ENCODE peak calls at places on chromosome 10, in nine cellular contexts. One of them, this sample, is unnamed.

GRCh38 chr10:78754269-78755074 is 314.3 kb upstream of the ZMIZ1 start:
- DNase-seq in lower leg skin: no peak
- DNase-seq in testis: no peak
- DNase-seq in sigmoid colon: no peak
- DNase-seq in transverse colon: no peak
- DNase-seq in A549: no peak
- DNase-seq in gastrocnemius medialis: no peak
- DNase-seq in stomach: no peak
- DNase-seq in tibial nerve: no peak
- DNase-seq in this sample: peak

GRCh38 chr10:44385726-44386438 is 985 bp upstream of the CXCL12 start:
- DNase-seq in tibial nerve: no peak
- DNase-seq in sigmoid colon: peak
- DNase-seq in stomach: peak
- DNase-seq in testis: peak
- DNase-seq in transverse colon: no peak
- DNase-seq in gastrocnemius medialis: no peak
- DNase-seq in lower leg skin: peak
- DNase-seq in A549: no peak
- DNase-seq in this sample: peak

GRCh38 chr10:95454940-95455339 is 106.2 kb downstream of the SORBS1 start:
- DNase-seq in lower leg skin: no peak
- DNase-seq in stomach: no peak
- DNase-seq in testis: no peak
- DNase-seq in tibial nerve: no peak
- DNase-seq in A549: no peak
- DNase-seq in transverse colon: no peak
- DNase-seq in sigmoid colon: no peak
- DNase-seq in gastrocnemius medialis: no peak
- DNase-seq in this sample: no peak

GRCh38 chr10:133422223-133422820 is 2.1 kb downstream of the SPRN start:
- DNase-seq in tibial nerve: no peak
- DNase-seq in lower leg skin: peak
- DNase-seq in sigmoid colon: no peak
- DNase-seq in transverse colon: no peak
- DNase-seq in gastrocnemius medialis: no peak
- DNase-seq in A549: no peak
- DNase-seq in testis: no peak
- DNase-seq in stomach: no peak
- DNase-seq in this sample: no peak

GRCh38 chr10:18221123-18221522 is 80.9 kb downstream of the CACNB2 start:
- DNase-seq in testis: no peak
- DNase-seq in tibial nerve: no peak
- DNase-seq in stomach: no peak
- DNase-seq in transverse colon: no peak
- DNase-seq in gastrocnemius medialis: no peak
- DNase-seq in lower leg skin: no peak
- DNase-seq in sigmoid colon: no peak
- DNase-seq in A549: no peak
- DNase-seq in this sample: no peak

GRCh38 chr10:18214692-18215563 is 74.7 kb downstream of the CACNB2 start:
- DNase-seq in lower leg skin: no peak
- DNase-seq in transverse colon: peak
- DNase-seq in tibial nerve: peak
- DNase-seq in testis: peak
- DNase-seq in gastrocnemius medialis: no peak
- DNase-seq in A549: peak
- DNase-seq in sigmoid colon: peak
- DNase-seq in stomach: no peak
- DNase-seq in this sample: no peak

GRCh38 chr10:78382047-78382446 is 348.4 kb downstream of the RPS24 start:
- DNase-seq in stomach: no peak
- DNase-seq in tibial nerve: no peak
- DNase-seq in testis: no peak
- DNase-seq in sigmoid colon: no peak
- DNase-seq in A549: no peak
- DNase-seq in lower leg skin: no peak
- DNase-seq in gastrocnemius medialis: no peak
- DNase-seq in transverse colon: no peak
- DNase-seq in this sample: no peak

GRCh38 chr10:46553238-46554049 is 3.0 kb downstream of the GPRIN2 start:
- DNase-seq in lower leg skin: peak
- DNase-seq in sigmoid colon: peak
- DNase-seq in transverse colon: peak
- DNase-seq in tibial nerve: peak
- DNase-seq in A549: no peak
- DNase-seq in stomach: no peak
- DNase-seq in gastrocnemius medialis: no peak
- DNase-seq in testis: peak
- DNase-seq in this sample: peak

GRCh38 chr10:95243318-95243617 is 47.5 kb downstream of the PDLIM1 start:
- DNase-seq in transverse colon: no peak
- DNase-seq in testis: no peak
- DNase-seq in gastrocnemius medialis: no peak
- DNase-seq in tibial nerve: no peak
- DNase-seq in stomach: no peak
- DNase-seq in lower leg skin: no peak
- DNase-seq in A549: no peak
- DNase-seq in sigmoid colon: no peak
- DNase-seq in this sample: peak

GRCh38 chr10:84478155-84478554 is 149.8 kb downstream of the CCSER2 start:
- DNase-seq in tibial nerve: no peak
- DNase-seq in transverse colon: no peak
- DNase-seq in testis: no peak
- DNase-seq in gastrocnemius medialis: no peak
- DNase-seq in A549: no peak
- DNase-seq in lower leg skin: no peak
- DNase-seq in stomach: no peak
- DNase-seq in sigmoid colon: no peak
- DNase-seq in this sample: no peak

GRCh38 chr10:82826132-82826531 is 951.1 kb downstream of the NRG3 start:
- DNase-seq in gastrocnemius medialis: no peak
- DNase-seq in transverse colon: no peak
- DNase-seq in testis: no peak
- DNase-seq in tibial nerve: no peak
- DNase-seq in lower leg skin: no peak
- DNase-seq in sigmoid colon: no peak
- DNase-seq in A549: no peak
- DNase-seq in stomach: no peak
- DNase-seq in this sample: no peak

GRCh38 chr10:97479939-97480338 is 18.3 kb downstream of the MMS19 start:
- DNase-seq in tibial nerve: no peak
- DNase-seq in transverse colon: no peak
- DNase-seq in lower leg skin: no peak
- DNase-seq in testis: no peak
- DNase-seq in sigmoid colon: no peak
- DNase-seq in gastrocnemius medialis: no peak
- DNase-seq in A549: no peak
- DNase-seq in stomach: no peak
- DNase-seq in this sample: no peak

GRCh38 chr10:48299066-48299465 is 7.4 kb upstream of the MAPK8 start:
- DNase-seq in sigmoid colon: no peak
- DNase-seq in A549: no peak
- DNase-seq in tibial nerve: no peak
- DNase-seq in lower leg skin: no peak
- DNase-seq in transverse colon: no peak
- DNase-seq in testis: no peak
- DNase-seq in gastrocnemius medialis: no peak
- DNase-seq in stomach: no peak
- DNase-seq in this sample: no peak

GRCh38 chr10:132674311-132674710 is 111.6 kb downstream of the NKX6-2 start:
- DNase-seq in A549: no peak
- DNase-seq in testis: no peak
- DNase-seq in sigmoid colon: peak
- DNase-seq in tibial nerve: no peak
- DNase-seq in lower leg skin: peak
- DNase-seq in transverse colon: no peak
- DNase-seq in gastrocnemius medialis: no peak
- DNase-seq in stomach: no peak
- DNase-seq in this sample: peak

GRCh38 chr10:131264110-131264788 is 47.3 kb downstream of the TCERG1L start:
- DNase-seq in tibial nerve: no peak
- DNase-seq in gastrocnemius medialis: no peak
- DNase-seq in testis: no peak
- DNase-seq in A549: no peak
- DNase-seq in lower leg skin: no peak
- DNase-seq in sigmoid colon: peak
- DNase-seq in transverse colon: no peak
- DNase-seq in stomach: no peak
- DNase-seq in this sample: peak

GRCh38 chr10:28411648-28412047 is 108.8 kb upstream of the MPP7 start:
- DNase-seq in tibial nerve: no peak
- DNase-seq in testis: no peak
- DNase-seq in transverse colon: no peak
- DNase-seq in lower leg skin: no peak
- DNase-seq in A549: peak
- DNase-seq in sigmoid colon: no peak
- DNase-seq in stomach: no peak
- DNase-seq in gastrocnemius medialis: no peak
- DNase-seq in this sample: no peak

DNA sequence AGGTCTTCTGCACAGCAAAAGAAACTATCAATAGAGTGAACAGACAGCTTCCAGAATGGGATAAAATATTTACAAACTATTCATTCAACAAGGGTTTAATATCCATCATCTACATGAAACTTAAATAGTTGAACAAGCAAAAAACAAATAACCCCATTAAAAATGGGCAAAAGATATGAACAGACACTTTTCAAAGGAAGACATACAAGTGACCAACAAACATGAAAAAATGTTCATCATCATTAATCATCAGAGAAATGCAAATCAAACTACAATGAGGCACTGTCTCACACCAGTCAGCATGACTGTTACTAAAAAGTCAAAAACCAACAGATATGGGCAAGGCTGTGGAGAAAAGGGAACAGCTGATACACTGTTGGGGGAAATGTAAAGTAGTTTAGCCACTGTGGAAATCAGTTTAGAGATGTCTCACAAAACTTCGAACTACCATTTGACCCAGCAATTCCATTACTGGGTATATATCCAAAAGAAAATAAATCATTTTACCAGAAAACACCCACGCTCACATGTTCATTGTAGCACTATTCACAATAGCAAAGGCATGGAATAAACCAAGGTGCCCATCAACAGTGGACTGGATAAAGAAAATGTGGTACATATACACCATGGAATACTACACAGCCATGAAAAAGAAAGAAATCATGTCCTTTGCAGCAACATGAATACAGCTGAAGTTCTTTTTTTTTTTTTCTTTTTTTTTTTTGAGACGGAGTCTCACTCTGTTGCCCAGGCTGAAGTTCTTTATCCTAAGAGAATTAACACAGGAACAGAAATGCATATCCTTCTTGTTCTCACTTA is 172.6 kb downstream of the KLF6 start:
- DNase-seq in transverse colon: no peak
- DNase-seq in A549: no peak
- DNase-seq in tibial nerve: no peak
- DNase-seq in lower leg skin: no peak
- DNase-seq in stomach: no peak
- DNase-seq in testis: no peak
- DNase-seq in gastrocnemius medialis: no peak
- DNase-seq in sigmoid colon: no peak
- DNase-seq in this sample: no peak
- TF ChIP-seq POLR2A in transverse colon: no peak
- TF ChIP-seq POLR2A in A549: no peak
- TF ChIP-seq POLR2A in tibial nerve: no peak
- TF ChIP-seq POLR2A in lower leg skin: no peak
- TF ChIP-seq POLR2A in stomach: no peak
- TF ChIP-seq POLR2A in testis: no peak
- TF ChIP-seq POLR2A in gastrocnemius medialis: no peak
- TF ChIP-seq POLR2A in sigmoid colon: no peak
- TF ChIP-seq POLR2A in this sample: no peak

GRCh38 chr10:14583252-14583651 is 191.4 kb downstream of the FAM107B start:
- DNase-seq in lower leg skin: no peak
- DNase-seq in tibial nerve: no peak
- DNase-seq in testis: no peak
- DNase-seq in gastrocnemius medialis: no peak
- DNase-seq in stomach: peak
- DNase-seq in transverse colon: peak
- DNase-seq in sigmoid colon: no peak
- DNase-seq in A549: no peak
- DNase-seq in this sample: peak
- TF ChIP-seq POLR2A in lower leg skin: no peak
- TF ChIP-seq POLR2A in tibial nerve: no peak
- TF ChIP-seq POLR2A in testis: no peak
- TF ChIP-seq POLR2A in gastrocnemius medialis: no peak
- TF ChIP-seq POLR2A in stomach: no peak
- TF ChIP-seq POLR2A in transverse colon: no peak
- TF ChIP-seq POLR2A in sigmoid colon: no peak
- TF ChIP-seq POLR2A in A549: no peak
- TF ChIP-seq POLR2A in this sample: no peak

DNA sequence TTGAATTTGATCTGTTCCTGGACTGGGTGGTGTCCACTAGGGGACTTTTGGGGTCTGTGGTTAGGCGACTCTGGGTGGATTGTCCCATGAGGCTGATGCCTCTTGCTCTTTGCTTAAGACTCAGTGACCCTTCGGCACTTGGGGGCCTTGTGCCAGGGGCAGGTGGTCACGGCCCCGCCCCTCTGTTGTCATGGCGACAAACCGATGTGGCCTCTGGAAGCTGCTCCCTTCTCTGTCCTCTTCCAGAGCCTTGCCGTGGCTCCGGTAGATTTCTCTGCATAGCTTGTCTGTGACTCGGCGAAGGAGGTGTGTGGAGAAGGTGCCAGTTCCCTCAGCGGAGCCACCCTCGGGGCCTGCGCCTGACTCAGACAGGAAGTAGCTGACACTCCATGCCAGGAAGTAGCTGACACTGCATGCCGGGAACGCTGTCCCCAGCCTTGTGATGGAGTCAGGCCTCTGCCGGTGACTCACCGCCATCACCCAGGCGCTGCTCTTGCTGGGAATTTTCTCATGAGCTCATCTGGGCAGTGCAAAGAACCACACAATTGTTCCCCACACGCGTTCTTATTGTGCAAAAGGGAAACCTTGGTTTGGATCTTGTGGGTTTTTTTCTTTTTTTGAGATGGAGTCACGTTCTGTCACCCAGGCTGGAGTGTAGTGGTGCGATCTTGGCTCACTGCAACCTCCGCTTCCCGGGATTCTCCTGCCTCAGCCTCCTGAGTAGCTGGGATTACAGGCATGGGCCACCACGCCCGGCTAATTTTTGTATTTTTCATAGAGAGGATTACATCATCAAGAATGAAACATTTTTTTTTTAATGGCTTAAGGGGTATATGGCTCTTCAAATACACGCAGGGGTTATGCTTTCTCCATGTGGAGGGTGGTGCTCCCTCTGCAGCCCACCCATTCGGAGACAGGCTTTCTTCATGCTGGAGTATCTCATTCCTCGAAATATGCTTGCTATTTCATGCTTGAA is 72.6 kb downstream of the PFKFB3 start:
- DNase-seq in gastrocnemius medialis: peak
- DNase-seq in sigmoid colon: peak
- DNase-seq in lower leg skin: peak
- DNase-seq in testis: peak
- DNase-seq in A549: peak
- DNase-seq in stomach: peak
- DNase-seq in tibial nerve: peak
- DNase-seq in transverse colon: peak
- DNase-seq in this sample: peak
- TF ChIP-seq POLR2A in gastrocnemius medialis: no peak
- TF ChIP-seq POLR2A in sigmoid colon: no peak
- TF ChIP-seq POLR2A in lower leg skin: no peak
- TF ChIP-seq POLR2A in testis: no peak
- TF ChIP-seq POLR2A in A549: peak
- TF ChIP-seq POLR2A in stomach: no peak
- TF ChIP-seq POLR2A in tibial nerve: peak
- TF ChIP-seq POLR2A in transverse colon: peak
- TF ChIP-seq POLR2A in this sample: peak

GRCh38 chr10:35058134-35058533 is 32.0 kb downstream of the CUL2 start:
- DNase-seq in testis: no peak
- DNase-seq in gastrocnemius medialis: no peak
- DNase-seq in stomach: no peak
- DNase-seq in lower leg skin: no peak
- DNase-seq in A549: peak
- DNase-seq in transverse colon: no peak
- DNase-seq in tibial nerve: no peak
- DNase-seq in sigmoid colon: no peak
- DNase-seq in this sample: no peak
- TF ChIP-seq POLR2A in testis: no peak
- TF ChIP-seq POLR2A in gastrocnemius medialis: no peak
- TF ChIP-seq POLR2A in stomach: no peak
- TF ChIP-seq POLR2A in lower leg skin: no peak
- TF ChIP-seq POLR2A in A549: no peak
- TF ChIP-seq POLR2A in transverse colon: no peak
- TF ChIP-seq POLR2A in tibial nerve: no peak
- TF ChIP-seq POLR2A in sigmoid colon: no peak
- TF ChIP-seq POLR2A in this sample: no peak